ENCODE peak calls at places on chromosomes 4 and X, in nine cellular contexts. One of them, this sample, is unnamed.

GRCh38 chrX:56802921-56803848 is 74.1 kb downstream of the NBDY start:
- DNase-seq in GM03348: peak
- DNase-seq in T-helper 2 cell: peak
- DNase-seq in fibroblast of the aortic adventitia: peak
- DNase-seq in NCI-H1092 treated with DMSO at 0.1 percent for 48 hours: peak
- DNase-seq in stimulated activated CD4-positive, alpha-beta T cell treated with anti-CD3 and anti-CD28 coated beads, TNF-alpha, amount 100 ng/mL, for 48 hours: peak
- DNase-seq in MCF 10A: peak
- DNase-seq in fibroblast of gingiva: peak
- DNase-seq in caudate nucleus: peak
- DNase-seq in this sample: peak

GRCh38 chr4:54433686-54434085 is 204.6 kb downstream of the PDGFRA start:
- DNase-seq in stimulated activated CD4-positive, alpha-beta T cell treated with anti-CD3 and anti-CD28 coated beads, TNF-alpha, amount 100 ng/mL, for 48 hours: no peak
- DNase-seq in fibroblast of the aortic adventitia: peak
- DNase-seq in MCF 10A: peak
- DNase-seq in NCI-H1092 treated with DMSO at 0.1 percent for 48 hours: no peak
- DNase-seq in caudate nucleus: no peak
- DNase-seq in GM03348: peak
- DNase-seq in T-helper 2 cell: no peak
- DNase-seq in fibroblast of gingiva: peak
- DNase-seq in this sample: no peak

GRCh38 chr4:184386271-184386781 is 88.0 kb downstream of the IRF2 start:
- DNase-seq in NCI-H1092 treated with DMSO at 0.1 percent for 48 hours: no peak
- DNase-seq in stimulated activated CD4-positive, alpha-beta T cell treated with anti-CD3 and anti-CD28 coated beads, TNF-alpha, amount 100 ng/mL, for 48 hours: no peak
- DNase-seq in MCF 10A: no peak
- DNase-seq in fibroblast of gingiva: no peak
- DNase-seq in T-helper 2 cell: no peak
- DNase-seq in fibroblast of the aortic adventitia: no peak
- DNase-seq in GM03348: no peak
- DNase-seq in caudate nucleus: no peak
- DNase-seq in this sample: no peak

GRCh38 chrX:254630-255215 is 26.5 kb upstream of the PLCXD1 start:
- DNase-seq in MCF 10A: no peak
- DNase-seq in fibroblast of gingiva: no peak
- DNase-seq in NCI-H1092 treated with DMSO at 0.1 percent for 48 hours: no peak
- DNase-seq in GM03348: no peak
- DNase-seq in stimulated activated CD4-positive, alpha-beta T cell treated with anti-CD3 and anti-CD28 coated beads, TNF-alpha, amount 100 ng/mL, for 48 hours: no peak
- DNase-seq in fibroblast of the aortic adventitia: no peak
- DNase-seq in T-helper 2 cell: no peak
- DNase-seq in caudate nucleus: no peak
- DNase-seq in this sample: no peak

GRCh38 chrX:17846045-17846444 is 15.1 kb downstream of the RAI2 start:
- DNase-seq in stimulated activated CD4-positive, alpha-beta T cell treated with anti-CD3 and anti-CD28 coated beads, TNF-alpha, amount 100 ng/mL, for 48 hours: no peak
- DNase-seq in caudate nucleus: no peak
- DNase-seq in NCI-H1092 treated with DMSO at 0.1 percent for 48 hours: no peak
- DNase-seq in fibroblast of gingiva: no peak
- DNase-seq in GM03348: no peak
- DNase-seq in MCF 10A: peak
- DNase-seq in T-helper 2 cell: no peak
- DNase-seq in fibroblast of the aortic adventitia: no peak
- DNase-seq in this sample: no peak

GRCh38 chrX:153525451-153525850 is 8.0 kb downstream of the ATP2B3 start:
- DNase-seq in NCI-H1092 treated with DMSO at 0.1 percent for 48 hours: no peak
- DNase-seq in stimulated activated CD4-positive, alpha-beta T cell treated with anti-CD3 and anti-CD28 coated beads, TNF-alpha, amount 100 ng/mL, for 48 hours: no peak
- DNase-seq in MCF 10A: no peak
- DNase-seq in fibroblast of the aortic adventitia: no peak
- DNase-seq in fibroblast of gingiva: no peak
- DNase-seq in caudate nucleus: no peak
- DNase-seq in GM03348: no peak
- DNase-seq in T-helper 2 cell: no peak
- DNase-seq in this sample: no peak

GRCh38 chr4:9962611-9963314 is 58.5 kb downstream of the SLC2A9 start:
- DNase-seq in fibroblast of the aortic adventitia: no peak
- DNase-seq in NCI-H1092 treated with DMSO at 0.1 percent for 48 hours: no peak
- DNase-seq in caudate nucleus: no peak
- DNase-seq in fibroblast of gingiva: no peak
- DNase-seq in stimulated activated CD4-positive, alpha-beta T cell treated with anti-CD3 and anti-CD28 coated beads, TNF-alpha, amount 100 ng/mL, for 48 hours: no peak
- DNase-seq in T-helper 2 cell: no peak
- DNase-seq in MCF 10A: no peak
- DNase-seq in GM03348: no peak
- DNase-seq in this sample: no peak

GRCh38 chr4:5399790-5400421 is 308.5 kb downstream of the EVC2 start:
- DNase-seq in caudate nucleus: no peak
- DNase-seq in T-helper 2 cell: no peak
- DNase-seq in fibroblast of gingiva: no peak
- DNase-seq in GM03348: peak
- DNase-seq in stimulated activated CD4-positive, alpha-beta T cell treated with anti-CD3 and anti-CD28 coated beads, TNF-alpha, amount 100 ng/mL, for 48 hours: no peak
- DNase-seq in MCF 10A: peak
- DNase-seq in NCI-H1092 treated with DMSO at 0.1 percent for 48 hours: peak
- DNase-seq in fibroblast of the aortic adventitia: peak
- DNase-seq in this sample: no peak

GRCh38 chr4:6647582-6648230 is 7.2 kb downstream of the MRFAP1 start:
- DNase-seq in GM03348: no peak
- DNase-seq in fibroblast of gingiva: no peak
- DNase-seq in MCF 10A: no peak
- DNase-seq in caudate nucleus: no peak
- DNase-seq in T-helper 2 cell: no peak
- DNase-seq in fibroblast of the aortic adventitia: no peak
- DNase-seq in stimulated activated CD4-positive, alpha-beta T cell treated with anti-CD3 and anti-CD28 coated beads, TNF-alpha, amount 100 ng/mL, for 48 hours: no peak
- DNase-seq in NCI-H1092 treated with DMSO at 0.1 percent for 48 hours: no peak
- DNase-seq in this sample: no peak

GRCh38 chr4:4658051-4658450 is 116.2 kb upstream of the STX18 start:
- DNase-seq in GM03348: no peak
- DNase-seq in MCF 10A: no peak
- DNase-seq in fibroblast of the aortic adventitia: no peak
- DNase-seq in stimulated activated CD4-positive, alpha-beta T cell treated with anti-CD3 and anti-CD28 coated beads, TNF-alpha, amount 100 ng/mL, for 48 hours: no peak
- DNase-seq in T-helper 2 cell: no peak
- DNase-seq in caudate nucleus: no peak
- DNase-seq in NCI-H1092 treated with DMSO at 0.1 percent for 48 hours: no peak
- DNase-seq in fibroblast of gingiva: no peak
- DNase-seq in this sample: no peak

GRCh38 chr4:98747659-98748091 is 89.3 kb upstream of the TSPAN5 start:
- DNase-seq in fibroblast of gingiva: no peak
- DNase-seq in T-helper 2 cell: no peak
- DNase-seq in NCI-H1092 treated with DMSO at 0.1 percent for 48 hours: no peak
- DNase-seq in stimulated activated CD4-positive, alpha-beta T cell treated with anti-CD3 and anti-CD28 coated beads, TNF-alpha, amount 100 ng/mL, for 48 hours: no peak
- DNase-seq in caudate nucleus: no peak
- DNase-seq in MCF 10A: no peak
- DNase-seq in fibroblast of the aortic adventitia: no peak
- DNase-seq in GM03348: no peak
- DNase-seq in this sample: no peak

GRCh38 chr4:78660559-78660958 is 109.0 kb downstream of the ANXA3 start:
- DNase-seq in caudate nucleus: no peak
- DNase-seq in T-helper 2 cell: no peak
- DNase-seq in fibroblast of gingiva: no peak
- DNase-seq in MCF 10A: no peak
- DNase-seq in stimulated activated CD4-positive, alpha-beta T cell treated with anti-CD3 and anti-CD28 coated beads, TNF-alpha, amount 100 ng/mL, for 48 hours: no peak
- DNase-seq in GM03348: no peak
- DNase-seq in fibroblast of the aortic adventitia: no peak
- DNase-seq in NCI-H1092 treated with DMSO at 0.1 percent for 48 hours: no peak
- DNase-seq in this sample: no peak

GRCh38 chr4:8419222-8420041 is 21.1 kb downstream of the ACOX3 start:
- DNase-seq in fibroblast of the aortic adventitia: no peak
- DNase-seq in GM03348: no peak
- DNase-seq in MCF 10A: peak
- DNase-seq in stimulated activated CD4-positive, alpha-beta T cell treated with anti-CD3 and anti-CD28 coated beads, TNF-alpha, amount 100 ng/mL, for 48 hours: no peak
- DNase-seq in T-helper 2 cell: peak
- DNase-seq in fibroblast of gingiva: peak
- DNase-seq in caudate nucleus: no peak
- DNase-seq in NCI-H1092 treated with DMSO at 0.1 percent for 48 hours: no peak
- DNase-seq in this sample: no peak

GRCh38 chr4:140718240-140718639 is 37.9 kb downstream of the TBC1D9 start:
- DNase-seq in T-helper 2 cell: no peak
- DNase-seq in GM03348: peak
- DNase-seq in fibroblast of gingiva: peak
- DNase-seq in caudate nucleus: no peak
- DNase-seq in NCI-H1092 treated with DMSO at 0.1 percent for 48 hours: no peak
- DNase-seq in MCF 10A: peak
- DNase-seq in stimulated activated CD4-positive, alpha-beta T cell treated with anti-CD3 and anti-CD28 coated beads, TNF-alpha, amount 100 ng/mL, for 48 hours: no peak
- DNase-seq in fibroblast of the aortic adventitia: peak
- DNase-seq in this sample: no peak

GRCh38 chr4:182354867-182355266 is 111.7 kb downstream of the TENM3 start:
- DNase-seq in MCF 10A: peak
- DNase-seq in fibroblast of the aortic adventitia: peak
- DNase-seq in fibroblast of gingiva: peak
- DNase-seq in T-helper 2 cell: no peak
- DNase-seq in GM03348: peak
- DNase-seq in caudate nucleus: no peak
- DNase-seq in stimulated activated CD4-positive, alpha-beta T cell treated with anti-CD3 and anti-CD28 coated beads, TNF-alpha, amount 100 ng/mL, for 48 hours: no peak
- DNase-seq in NCI-H1092 treated with DMSO at 0.1 percent for 48 hours: no peak
- DNase-seq in this sample: no peak

GRCh38 chrX:13652256-13653021 is 502 bp upstream of the TCEANC start:
- DNase-seq in T-helper 2 cell: no peak
- DNase-seq in fibroblast of the aortic adventitia: peak
- DNase-seq in NCI-H1092 treated with DMSO at 0.1 percent for 48 hours: no peak
- DNase-seq in caudate nucleus: no peak
- DNase-seq in MCF 10A: peak
- DNase-seq in fibroblast of gingiva: peak
- DNase-seq in GM03348: peak
- DNase-seq in stimulated activated CD4-positive, alpha-beta T cell treated with anti-CD3 and anti-CD28 coated beads, TNF-alpha, amount 100 ng/mL, for 48 hours: no peak
- DNase-seq in this sample: peak

GRCh38 chr4:173399016-173399415 is at the start of gene SCRG1:
- DNase-seq in GM03348: no peak
- DNase-seq in MCF 10A: no peak
- DNase-seq in fibroblast of the aortic adventitia: peak
- DNase-seq in stimulated activated CD4-positive, alpha-beta T cell treated with anti-CD3 and anti-CD28 coated beads, TNF-alpha, amount 100 ng/mL, for 48 hours: no peak
- DNase-seq in NCI-H1092 treated with DMSO at 0.1 percent for 48 hours: no peak
- DNase-seq in caudate nucleus: peak
- DNase-seq in fibroblast of gingiva: no peak
- DNase-seq in T-helper 2 cell: no peak
- DNase-seq in this sample: no peak

GRCh38 chr4:185276036-185276435 is 66.6 kb downstream of the SNX25 start:
- DNase-seq in fibroblast of the aortic adventitia: peak
- DNase-seq in fibroblast of gingiva: no peak
- DNase-seq in NCI-H1092 treated with DMSO at 0.1 percent for 48 hours: no peak
- DNase-seq in caudate nucleus: no peak
- DNase-seq in MCF 10A: no peak
- DNase-seq in T-helper 2 cell: no peak
- DNase-seq in stimulated activated CD4-positive, alpha-beta T cell treated with anti-CD3 and anti-CD28 coated beads, TNF-alpha, amount 100 ng/mL, for 48 hours: no peak
- DNase-seq in GM03348: peak
- DNase-seq in this sample: no peak

GRCh38 chr4:113945906-113946305 is 33.5 kb downstream of the ARSJ start:
- DNase-seq in MCF 10A: no peak
- DNase-seq in GM03348: peak
- DNase-seq in fibroblast of gingiva: no peak
- DNase-seq in T-helper 2 cell: no peak
- DNase-seq in fibroblast of the aortic adventitia: peak
- DNase-seq in stimulated activated CD4-positive, alpha-beta T cell treated with anti-CD3 and anti-CD28 coated beads, TNF-alpha, amount 100 ng/mL, for 48 hours: no peak
- DNase-seq in NCI-H1092 treated with DMSO at 0.1 percent for 48 hours: no peak
- DNase-seq in caudate nucleus: no peak
- DNase-seq in this sample: no peak

GRCh38 chr4:123449362-123449761 is 52.8 kb downstream of the SPRY1 start:
- DNase-seq in T-helper 2 cell: no peak
- DNase-seq in GM03348: no peak
- DNase-seq in NCI-H1092 treated with DMSO at 0.1 percent for 48 hours: no peak
- DNase-seq in caudate nucleus: no peak
- DNase-seq in stimulated activated CD4-positive, alpha-beta T cell treated with anti-CD3 and anti-CD28 coated beads, TNF-alpha, amount 100 ng/mL, for 48 hours: no peak
- DNase-seq in fibroblast of gingiva: no peak
- DNase-seq in MCF 10A: no peak
- DNase-seq in fibroblast of the aortic adventitia: no peak
- DNase-seq in this sample: no peak

GRCh38 chr4:136867465-136867864 is 664.8 kb downstream of the PCDH18 start:
- DNase-seq in GM03348: no peak
- DNase-seq in T-helper 2 cell: no peak
- DNase-seq in fibroblast of the aortic adventitia: no peak
- DNase-seq in stimulated activated CD4-positive, alpha-beta T cell treated with anti-CD3 and anti-CD28 coated beads, TNF-alpha, amount 100 ng/mL, for 48 hours: no peak
- DNase-seq in NCI-H1092 treated with DMSO at 0.1 percent for 48 hours: no peak
- DNase-seq in fibroblast of gingiva: no peak
- DNase-seq in caudate nucleus: no peak
- DNase-seq in MCF 10A: no peak
- DNase-seq in this sample: no peak

GRCh38 chr4:74794341-74794801 is at the start of gene BTC:
- DNase-seq in fibroblast of gingiva: peak
- DNase-seq in stimulated activated CD4-positive, alpha-beta T cell treated with anti-CD3 and anti-CD28 coated beads, TNF-alpha, amount 100 ng/mL, for 48 hours: no peak
- DNase-seq in caudate nucleus: peak
- DNase-seq in GM03348: peak
- DNase-seq in fibroblast of the aortic adventitia: peak
- DNase-seq in NCI-H1092 treated with DMSO at 0.1 percent for 48 hours: no peak
- DNase-seq in MCF 10A: peak
- DNase-seq in T-helper 2 cell: no peak
- DNase-seq in this sample: no peak

GRCh38 chrX:9576059-9576458 is 111.2 kb downstream of the TBL1X start:
- DNase-seq in NCI-H1092 treated with DMSO at 0.1 percent for 48 hours: no peak
- DNase-seq in caudate nucleus: no peak
- DNase-seq in T-helper 2 cell: no peak
- DNase-seq in stimulated activated CD4-positive, alpha-beta T cell treated with anti-CD3 and anti-CD28 coated beads, TNF-alpha, amount 100 ng/mL, for 48 hours: no peak
- DNase-seq in GM03348: no peak
- DNase-seq in MCF 10A: no peak
- DNase-seq in fibroblast of the aortic adventitia: no peak
- DNase-seq in fibroblast of gingiva: no peak
- DNase-seq in this sample: no peak

GRCh38 chrX:38664285-38664684 is 102.9 kb downstream of the TSPAN7 start:
- DNase-seq in T-helper 2 cell: no peak
- DNase-seq in fibroblast of the aortic adventitia: peak
- DNase-seq in GM03348: peak
- DNase-seq in stimulated activated CD4-positive, alpha-beta T cell treated with anti-CD3 and anti-CD28 coated beads, TNF-alpha, amount 100 ng/mL, for 48 hours: no peak
- DNase-seq in caudate nucleus: no peak
- DNase-seq in fibroblast of gingiva: peak
- DNase-seq in MCF 10A: peak
- DNase-seq in NCI-H1092 treated with DMSO at 0.1 percent for 48 hours: peak
- DNase-seq in this sample: peak

GRCh38 chrX:103823591-103823990 is 8.5 kb downstream of the RAB9B start:
- DNase-seq in fibroblast of gingiva: no peak
- DNase-seq in stimulated activated CD4-positive, alpha-beta T cell treated with anti-CD3 and anti-CD28 coated beads, TNF-alpha, amount 100 ng/mL, for 48 hours: no peak
- DNase-seq in T-helper 2 cell: no peak
- DNase-seq in fibroblast of the aortic adventitia: peak
- DNase-seq in NCI-H1092 treated with DMSO at 0.1 percent for 48 hours: no peak
- DNase-seq in GM03348: peak
- DNase-seq in MCF 10A: no peak
- DNase-seq in caudate nucleus: no peak
- DNase-seq in this sample: no peak

GRCh38 chrX:114582264-114582632 is 1.6 kb upstream of the HTR2C start:
- DNase-seq in caudate nucleus: no peak
- DNase-seq in fibroblast of the aortic adventitia: no peak
- DNase-seq in NCI-H1092 treated with DMSO at 0.1 percent for 48 hours: no peak
- DNase-seq in fibroblast of gingiva: no peak
- DNase-seq in stimulated activated CD4-positive, alpha-beta T cell treated with anti-CD3 and anti-CD28 coated beads, TNF-alpha, amount 100 ng/mL, for 48 hours: no peak
- DNase-seq in GM03348: no peak
- DNase-seq in T-helper 2 cell: no peak
- DNase-seq in MCF 10A: no peak
- DNase-seq in this sample: no peak

GRCh38 chrX:140701480-140701879 is 8.1 kb upstream of the LINC00632 start:
- DNase-seq in NCI-H1092 treated with DMSO at 0.1 percent for 48 hours: no peak
- DNase-seq in MCF 10A: peak
- DNase-seq in GM03348: peak
- DNase-seq in caudate nucleus: no peak
- DNase-seq in fibroblast of gingiva: peak
- DNase-seq in stimulated activated CD4-positive, alpha-beta T cell treated with anti-CD3 and anti-CD28 coated beads, TNF-alpha, amount 100 ng/mL, for 48 hours: no peak
- DNase-seq in T-helper 2 cell: no peak
- DNase-seq in fibroblast of the aortic adventitia: peak
- DNase-seq in this sample: no peak

GRCh38 chrX:15334561-15334960 is 762 bp downstream of the PIGA start:
- DNase-seq in GM03348: peak
- DNase-seq in stimulated activated CD4-positive, alpha-beta T cell treated with anti-CD3 and anti-CD28 coated beads, TNF-alpha, amount 100 ng/mL, for 48 hours: no peak
- DNase-seq in caudate nucleus: no peak
- DNase-seq in NCI-H1092 treated with DMSO at 0.1 percent for 48 hours: no peak
- DNase-seq in fibroblast of the aortic adventitia: peak
- DNase-seq in T-helper 2 cell: no peak
- DNase-seq in MCF 10A: no peak
- DNase-seq in fibroblast of gingiva: peak
- DNase-seq in this sample: no peak

GRCh38 chrX:110341189-110342035 is 17.2 kb upstream of the RTL9 start:
- DNase-seq in caudate nucleus: no peak
- DNase-seq in T-helper 2 cell: no peak
- DNase-seq in NCI-H1092 treated with DMSO at 0.1 percent for 48 hours: no peak
- DNase-seq in fibroblast of the aortic adventitia: peak
- DNase-seq in stimulated activated CD4-positive, alpha-beta T cell treated with anti-CD3 and anti-CD28 coated beads, TNF-alpha, amount 100 ng/mL, for 48 hours: no peak
- DNase-seq in GM03348: peak
- DNase-seq in fibroblast of gingiva: peak
- DNase-seq in MCF 10A: peak
- DNase-seq in this sample: peak

GRCh38 chr4:154623995-154624394 is 11.5 kb upstream of the FGG start:
- DNase-seq in GM03348: no peak
- DNase-seq in T-helper 2 cell: no peak
- DNase-seq in fibroblast of the aortic adventitia: no peak
- DNase-seq in stimulated activated CD4-positive, alpha-beta T cell treated with anti-CD3 and anti-CD28 coated beads, TNF-alpha, amount 100 ng/mL, for 48 hours: no peak
- DNase-seq in fibroblast of gingiva: no peak
- DNase-seq in MCF 10A: no peak
- DNase-seq in NCI-H1092 treated with DMSO at 0.1 percent for 48 hours: no peak
- DNase-seq in caudate nucleus: no peak
- DNase-seq in this sample: no peak

GRCh38 chr4:19944806-19945205 is 306.9 kb upstream of the SLIT2 start:
- DNase-seq in T-helper 2 cell: no peak
- DNase-seq in NCI-H1092 treated with DMSO at 0.1 percent for 48 hours: peak
- DNase-seq in MCF 10A: peak
- DNase-seq in fibroblast of gingiva: no peak
- DNase-seq in fibroblast of the aortic adventitia: no peak
- DNase-seq in stimulated activated CD4-positive, alpha-beta T cell treated with anti-CD3 and anti-CD28 coated beads, TNF-alpha, amount 100 ng/mL, for 48 hours: no peak
- DNase-seq in caudate nucleus: no peak
- DNase-seq in GM03348: no peak
- DNase-seq in this sample: no peak

This sample was measured in AG09319.